ENCODE peak calls at places on chromosomes 16 and 17, in ten cellular contexts. One of them, this sample, is unnamed.

GRCh38 chr17:75902406-75902805 is 2.3 kb downstream of the MRPL38 start:
- DNase-seq in PC-9: no peak
- DNase-seq in fibroblast of lung: no peak
- DNase-seq in endodermal cell: no peak
- DNase-seq in sigmoid colon: peak; percentile 54
- DNase-seq in cardiac muscle cell: no peak
- DNase-seq in PC-3: no peak
- DNase-seq in breast epithelium: no peak
- DNase-seq in prostate gland: no peak
- DNase-seq in OCI-LY7: no peak
- DNase-seq in this sample: no peak

GRCh38 chr16:89052824-89053724 is 40.6 kb upstream of the ACSF3 start:
- DNase-seq in fibroblast of lung: peak; percentile 52
- DNase-seq in OCI-LY7: no peak
- DNase-seq in PC-9: peak; percentile 73
- DNase-seq in breast epithelium: peak; percentile 83
- DNase-seq in prostate gland: peak; percentile 79
- DNase-seq in endodermal cell: no peak
- DNase-seq in sigmoid colon: no peak
- DNase-seq in PC-3: peak; percentile 82
- DNase-seq in cardiac muscle cell: no peak
- DNase-seq in this sample: no peak

GRCh38 chr17:43018008-43018853 is 4.0 kb downstream of the VAT1 start:
- DNase-seq in PC-9: no peak
- DNase-seq in cardiac muscle cell: peak; percentile 86
- DNase-seq in endodermal cell: peak; percentile 73
- DNase-seq in sigmoid colon: no peak
- DNase-seq in PC-3: no peak
- DNase-seq in OCI-LY7: no peak
- DNase-seq in breast epithelium: no peak
- DNase-seq in fibroblast of lung: no peak
- DNase-seq in prostate gland: no peak
- DNase-seq in this sample: peak; percentile 42

GRCh38 chr16:17346441-17346773 is 124.4 kb downstream of the XYLT1 start:
- DNase-seq in PC-9: no peak
- DNase-seq in cardiac muscle cell: no peak
- DNase-seq in prostate gland: no peak
- DNase-seq in endodermal cell: no peak
- DNase-seq in PC-3: no peak
- DNase-seq in fibroblast of lung: no peak
- DNase-seq in breast epithelium: no peak
- DNase-seq in sigmoid colon: no peak
- DNase-seq in OCI-LY7: no peak
- DNase-seq in this sample: no peak

GRCh38 chr17:16417896-16418683 is 2.7 kb downstream of the TRPV2 start:
- DNase-seq in sigmoid colon: no peak
- DNase-seq in fibroblast of lung: peak; percentile 64
- DNase-seq in OCI-LY7: no peak
- DNase-seq in prostate gland: no peak
- DNase-seq in breast epithelium: no peak
- DNase-seq in PC-9: peak; percentile 54
- DNase-seq in PC-3: peak; percentile 37
- DNase-seq in endodermal cell: peak; percentile 61
- DNase-seq in cardiac muscle cell: no peak
- DNase-seq in this sample: no peak

GRCh38 chr16:74811911-74812310 is 37.3 kb upstream of the FA2H start:
- DNase-seq in OCI-LY7: no peak
- DNase-seq in PC-3: no peak
- DNase-seq in endodermal cell: no peak
- DNase-seq in breast epithelium: no peak
- DNase-seq in prostate gland: no peak
- DNase-seq in fibroblast of lung: no peak
- DNase-seq in cardiac muscle cell: no peak
- DNase-seq in PC-9: no peak
- DNase-seq in sigmoid colon: no peak
- DNase-seq in this sample: no peak

GRCh38 chr17:43709210-43709609 is 47.5 kb upstream of the MEOX1 start:
- DNase-seq in cardiac muscle cell: no peak
- DNase-seq in OCI-LY7: no peak
- DNase-seq in PC-3: no peak
- DNase-seq in sigmoid colon: no peak
- DNase-seq in breast epithelium: no peak
- DNase-seq in fibroblast of lung: no peak
- DNase-seq in endodermal cell: no peak
- DNase-seq in PC-9: no peak
- DNase-seq in prostate gland: no peak
- DNase-seq in this sample: no peak

GRCh38 chr17:48589831-48590602 is at the start of gene HOXB3:
- DNase-seq in endodermal cell: peak; percentile 65
- DNase-seq in breast epithelium: no peak
- DNase-seq in PC-3: no peak
- DNase-seq in fibroblast of lung: no peak
- DNase-seq in PC-9: no peak
- DNase-seq in cardiac muscle cell: no peak
- DNase-seq in prostate gland: no peak
- DNase-seq in OCI-LY7: no peak
- DNase-seq in sigmoid colon: no peak
- DNase-seq in this sample: no peak

GRCh38 chr16:79165541-79165940 is 435.0 kb downstream of the MAF start:
- DNase-seq in PC-3: no peak
- DNase-seq in fibroblast of lung: no peak
- DNase-seq in OCI-LY7: no peak
- DNase-seq in endodermal cell: peak; percentile 32
- DNase-seq in breast epithelium: no peak
- DNase-seq in PC-9: no peak
- DNase-seq in sigmoid colon: no peak
- DNase-seq in prostate gland: peak; percentile 9
- DNase-seq in cardiac muscle cell: no peak
- DNase-seq in this sample: no peak

GRCh38 chr16:79372504-79373184 is 227.9 kb downstream of the MAF start:
- DNase-seq in OCI-LY7: no peak
- DNase-seq in sigmoid colon: no peak
- DNase-seq in PC-3: no peak
- DNase-seq in cardiac muscle cell: no peak
- DNase-seq in prostate gland: no peak
- DNase-seq in PC-9: no peak
- DNase-seq in endodermal cell: no peak
- DNase-seq in fibroblast of lung: peak; percentile 61
- DNase-seq in breast epithelium: no peak
- DNase-seq in this sample: no peak

GRCh38 chr16:68681038-68681437 is 35.9 kb downstream of the CDH3 start:
- DNase-seq in cardiac muscle cell: no peak
- DNase-seq in endodermal cell: no peak
- DNase-seq in OCI-LY7: no peak
- DNase-seq in sigmoid colon: no peak
- DNase-seq in fibroblast of lung: no peak
- DNase-seq in PC-9: no peak
- DNase-seq in breast epithelium: no peak
- DNase-seq in prostate gland: no peak
- DNase-seq in PC-3: no peak
- DNase-seq in this sample: no peak

GRCh38 chr17:73552300-73553088 is 91.8 kb downstream of the SDK2 start:
- DNase-seq in fibroblast of lung: no peak
- DNase-seq in breast epithelium: no peak
- DNase-seq in endodermal cell: no peak
- DNase-seq in prostate gland: no peak
- DNase-seq in cardiac muscle cell: no peak
- DNase-seq in PC-3: no peak
- DNase-seq in sigmoid colon: no peak
- DNase-seq in PC-9: no peak
- DNase-seq in OCI-LY7: no peak
- DNase-seq in this sample: no peak

GRCh38 chr17:64278614-64279013 is 15.6 kb upstream of the TEX2 start:
- DNase-seq in PC-9: no peak
- DNase-seq in breast epithelium: no peak
- DNase-seq in fibroblast of lung: peak; percentile 58
- DNase-seq in endodermal cell: peak; percentile 59
- DNase-seq in PC-3: peak; percentile 95
- DNase-seq in prostate gland: no peak
- DNase-seq in OCI-LY7: peak; percentile 36
- DNase-seq in sigmoid colon: no peak
- DNase-seq in cardiac muscle cell: no peak
- DNase-seq in this sample: no peak

GRCh38 chr16:23642246-23642774 is 1.0 kb downstream of the DCTN5 start:
- DNase-seq in fibroblast of lung: no peak
- DNase-seq in breast epithelium: no peak
- DNase-seq in prostate gland: no peak
- DNase-seq in PC-9: no peak
- DNase-seq in endodermal cell: no peak
- DNase-seq in OCI-LY7: no peak
- DNase-seq in sigmoid colon: no peak
- DNase-seq in PC-3: no peak
- DNase-seq in cardiac muscle cell: no peak
- DNase-seq in this sample: no peak

GRCh38 chr16:66923247-66923851 is 2.0 kb downstream of the RRAD start:
- DNase-seq in endodermal cell: no peak
- DNase-seq in OCI-LY7: no peak
- DNase-seq in PC-3: no peak
- DNase-seq in breast epithelium: no peak
- DNase-seq in sigmoid colon: peak; percentile 90
- DNase-seq in fibroblast of lung: peak; percentile 51
- DNase-seq in cardiac muscle cell: no peak
- DNase-seq in prostate gland: no peak
- DNase-seq in PC-9: no peak
- DNase-seq in this sample: peak; percentile 79

GRCh38 chr16:70579648-70580630 is 56.3 kb downstream of the SF3B3 start:
- DNase-seq in prostate gland: no peak
- DNase-seq in endodermal cell: peak; percentile 68
- DNase-seq in OCI-LY7: no peak
- DNase-seq in PC-3: no peak
- DNase-seq in PC-9: no peak
- DNase-seq in sigmoid colon: peak; percentile 81
- DNase-seq in fibroblast of lung: no peak
- DNase-seq in breast epithelium: peak; percentile 63
- DNase-seq in cardiac muscle cell: no peak
- DNase-seq in this sample: peak; percentile 75

GRCh38 chr17:79955961-79956735 is 79.5 kb downstream of the TBC1D16 start:
- DNase-seq in fibroblast of lung: no peak
- DNase-seq in breast epithelium: no peak
- DNase-seq in OCI-LY7: no peak
- DNase-seq in cardiac muscle cell: no peak
- DNase-seq in sigmoid colon: peak; percentile 37
- DNase-seq in PC-9: no peak
- DNase-seq in prostate gland: no peak
- DNase-seq in PC-3: no peak
- DNase-seq in endodermal cell: peak; percentile 72
- DNase-seq in this sample: no peak

GRCh38 chr17:37605813-37606505 is 3.3 kb downstream of the SYNRG start:
- DNase-seq in PC-9: no peak
- DNase-seq in fibroblast of lung: peak; percentile 51
- DNase-seq in endodermal cell: no peak
- DNase-seq in sigmoid colon: no peak
- DNase-seq in breast epithelium: no peak
- DNase-seq in prostate gland: no peak
- DNase-seq in cardiac muscle cell: no peak
- DNase-seq in OCI-LY7: peak; percentile 78
- DNase-seq in PC-3: no peak
- DNase-seq in this sample: no peak

GRCh38 chr16:23496826-23497542 is 13.3 kb downstream of the GGA2 start:
- DNase-seq in fibroblast of lung: no peak
- DNase-seq in PC-9: peak; percentile 38
- DNase-seq in cardiac muscle cell: no peak
- DNase-seq in endodermal cell: no peak
- DNase-seq in PC-3: no peak
- DNase-seq in breast epithelium: peak; percentile 76
- DNase-seq in sigmoid colon: no peak
- DNase-seq in prostate gland: peak; percentile 31
- DNase-seq in OCI-LY7: no peak
- DNase-seq in this sample: peak; percentile 53

DNA sequence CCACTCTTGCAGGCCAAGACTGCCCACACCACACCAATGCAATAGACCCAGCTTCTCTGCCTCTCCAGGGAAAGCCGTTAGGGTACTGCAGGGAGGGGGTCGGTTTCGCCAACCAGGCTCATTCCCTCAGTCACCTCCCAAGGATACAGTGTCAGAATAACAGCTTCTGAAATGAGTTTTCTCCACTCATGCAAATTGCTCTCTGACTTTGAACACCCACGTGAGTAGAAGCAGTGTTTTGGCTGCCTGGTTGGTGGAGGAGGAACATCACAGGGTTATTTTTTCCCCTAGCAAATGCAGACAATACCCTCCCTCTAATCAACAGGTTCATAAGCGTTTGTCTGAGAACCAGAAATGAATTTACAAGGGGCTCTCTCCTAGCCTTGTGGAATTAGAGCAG is 229.6 kb downstream of the MSI2 start:
- DNase-seq in cardiac muscle cell: no peak
- DNase-seq in sigmoid colon: no peak
- DNase-seq in fibroblast of lung: no peak
- DNase-seq in prostate gland: no peak
- DNase-seq in PC-3: no peak
- DNase-seq in breast epithelium: no peak
- DNase-seq in endodermal cell: no peak
- DNase-seq in OCI-LY7: no peak
- DNase-seq in PC-9: no peak
- DNase-seq in this sample: no peak
- H3K4me1 ChIP-seq in cardiac muscle cell: peaks cover 21% of the 10 kb centered on the region
- H3K4me1 ChIP-seq in sigmoid colon: peaks cover 47% of the 10 kb centered on the region
- H3K4me1 ChIP-seq in fibroblast of lung: no peaks in the 10 kb centered on the region
- H3K4me1 ChIP-seq in prostate gland: peaks cover 10% of the 10 kb centered on the region
- H3K4me1 ChIP-seq in PC-3: peaks cover 8% of the 10 kb centered on the region
- H3K4me1 ChIP-seq in breast epithelium: peaks cover 9% of the 10 kb centered on the region
- H3K4me1 ChIP-seq in endodermal cell: no peaks in the 10 kb centered on the region
- H3K4me1 ChIP-seq in OCI-LY7: peaks cover 40% of the 10 kb centered on the region
- H3K4me1 ChIP-seq in PC-9: peaks cover 4% of the 10 kb centered on the region
- H3K4me1 ChIP-seq in this sample: peaks cover 6% of the 10 kb centered on the region

GRCh38 chr16:2004795-2005517 is 4.7 kb downstream of the ZNF598 start:
- DNase-seq in PC-9: no peak
- DNase-seq in fibroblast of lung: no peak
- DNase-seq in PC-3: no peak
- DNase-seq in cardiac muscle cell: no peak
- DNase-seq in endodermal cell: no peak
- DNase-seq in OCI-LY7: no peak
- DNase-seq in prostate gland: no peak
- DNase-seq in sigmoid colon: no peak
- DNase-seq in breast epithelium: no peak
- DNase-seq in this sample: no peak
- H3K36me3 ChIP-seq in PC-9: peaks cover 5% of the 10 kb centered on the region
- H3K36me3 ChIP-seq in fibroblast of lung: peaks cover 34% of the 10 kb centered on the region
- H3K36me3 ChIP-seq in PC-3: peaks cover 4% of the 10 kb centered on the region
- H3K36me3 ChIP-seq in cardiac muscle cell: peaks cover 23% of the 10 kb centered on the region
- H3K36me3 ChIP-seq in endodermal cell: peaks cover 39% of the 10 kb centered on the region
- H3K36me3 ChIP-seq in OCI-LY7: peaks cover 53% of the 10 kb centered on the region
- H3K36me3 ChIP-seq in prostate gland: peaks cover 12% of the 10 kb centered on the region
- H3K36me3 ChIP-seq in sigmoid colon: peaks cover 36% of the 10 kb centered on the region
- H3K36me3 ChIP-seq in breast epithelium: peaks cover 12% of the 10 kb centered on the region
- H3K36me3 ChIP-seq in this sample: peaks cover 13% of the 10 kb centered on the region

GRCh38 chr17:81329927-81330883 is 35.1 kb upstream of the SLC38A10 start:
- DNase-seq in PC-3: peak; percentile 48
- DNase-seq in fibroblast of lung: peak; percentile 8
- DNase-seq in breast epithelium: no peak
- DNase-seq in cardiac muscle cell: no peak
- DNase-seq in PC-9: peak; percentile 75
- DNase-seq in endodermal cell: peak; percentile 92
- DNase-seq in sigmoid colon: no peak
- DNase-seq in prostate gland: no peak
- DNase-seq in OCI-LY7: no peak
- DNase-seq in this sample: no peak
- H3K4me1 ChIP-seq in PC-3: peaks cover 32% of the 10 kb centered on the region
- H3K4me1 ChIP-seq in fibroblast of lung: peaks cover 10% of the 10 kb centered on the region
- H3K4me1 ChIP-seq in breast epithelium: peaks cover 21% of the 10 kb centered on the region
- H3K4me1 ChIP-seq in cardiac muscle cell: peaks cover 43% of the 10 kb centered on the region
- H3K4me1 ChIP-seq in PC-9: peaks cover 63% of the 10 kb centered on the region
- H3K4me1 ChIP-seq in endodermal cell: peaks cover 25% of the 10 kb centered on the region
- H3K4me1 ChIP-seq in sigmoid colon: peaks cover 35% of the 10 kb centered on the region
- H3K4me1 ChIP-seq in prostate gland: peaks cover 15% of the 10 kb centered on the region
- H3K4me1 ChIP-seq in OCI-LY7: no peaks in the 10 kb centered on the region
- H3K4me1 ChIP-seq in this sample: no peaks in the 10 kb centered on the region

GRCh38 chr16:50326835-50327465 is 41.8 kb downstream of the BRD7 start:
- DNase-seq in PC-9: no peak
- DNase-seq in breast epithelium: no peak
- DNase-seq in endodermal cell: peak; percentile 75
- DNase-seq in PC-3: peak; percentile 58
- DNase-seq in fibroblast of lung: peak; percentile 29
- DNase-seq in sigmoid colon: no peak
- DNase-seq in prostate gland: no peak
- DNase-seq in OCI-LY7: peak; percentile 68
- DNase-seq in cardiac muscle cell: peak; percentile 48
- DNase-seq in this sample: no peak
- H3K36me3 ChIP-seq in PC-9: peaks cover 12% of the 10 kb centered on the region
- H3K36me3 ChIP-seq in breast epithelium: no peaks in the 10 kb centered on the region
- H3K36me3 ChIP-seq in endodermal cell: peaks cover 87% of the 10 kb centered on the region
- H3K36me3 ChIP-seq in PC-3: peaks cover 18% of the 10 kb centered on the region
- H3K36me3 ChIP-seq in fibroblast of lung: peaks cover 3% of the 10 kb centered on the region
- H3K36me3 ChIP-seq in sigmoid colon: peaks cover 52% of the 10 kb centered on the region
- H3K36me3 ChIP-seq in prostate gland: no peaks in the 10 kb centered on the region
- H3K36me3 ChIP-seq in OCI-LY7: peaks cover 97% of the 10 kb centered on the region
- H3K36me3 ChIP-seq in cardiac muscle cell: peaks cover 27% of the 10 kb centered on the region
- H3K36me3 ChIP-seq in this sample: no peaks in the 10 kb centered on the region

This sample was measured in aorta.